ENCODE peak calls at places on chromosomes 6 and 20, in eight cellular contexts. Z is tibial artery; V is H1; A is psoas muscle; F is CD4-positive, CD25-positive, alpha-beta regulatory T cell; S is fibroblast of lung; E is heart left ventricle; Y is GM23248. C is an unnamed sample.

GRCh38 chr20:59817406-59817805 is 116.0 kb downstream of the SYCP2 start:
- DNase-seq in Z (no peak), V (no peak), A (no peak), F (no peak), S (no peak), E (no peak), Y (no peak), C (no peak)

GRCh38 chr6:158376650-158377081 is 64.4 kb downstream of the TULP4 start:
- DNase-seq in Z (no peak), V (no peak), A (peak), F (no peak), S (no peak), E (no peak), Y (peak), C (no peak)

GRCh38 chr6:138545621-138545980 is 46.3 kb upstream of the NHSL1 start:
- DNase-seq in Z (peak), V (no peak), A (peak), F (no peak), S (peak), E (peak), Y (peak), C (no peak)

GRCh38 chr6:163405412-163406309 is 8.9 kb upstream of the QKI start:
- DNase-seq in Z (peak), V (no peak), A (peak), F (peak), S (no peak), E (peak), Y (peak), C (peak)

GRCh38 chr20:44187054-44187762 is at the start of gene JPH2:
- DNase-seq in Z (peak), V (no peak), A (peak), F (no peak), S (peak), E (peak), Y (peak), C (no peak)

GRCh38 chr20:1748777-1749176 is 91.2 kb upstream of the SIRPG start:
- DNase-seq in Z (no peak), V (no peak), A (no peak), F (no peak), S (no peak), E (no peak), Y (no peak), C (no peak)

GRCh38 chr6:111604259-111605099 is 1.2 kb downstream of the TRAF3IP2 start:
- DNase-seq in Z (peak), V (no peak), A (peak), F (no peak), S (peak), E (peak), Y (peak), C (peak)

GRCh38 chr6:34961574-34961973 is 72.5 kb downstream of the ANKS1A start:
- DNase-seq in Z (no peak), V (no peak), A (no peak), F (no peak), S (no peak), E (no peak), Y (no peak), C (no peak)

GRCh38 chr20:48824830-48825550 is 2.8 kb downstream of the PREX1 start:
- DNase-seq in Z (no peak), V (no peak), A (no peak), F (no peak), S (no peak), E (no peak), Y (no peak), C (no peak)

GRCh38 chr6:8549381-8549780 is 114.0 kb upstream of the SLC35B3 start:
- DNase-seq in Z (no peak), V (no peak), A (no peak), F (no peak), S (no peak), E (no peak), Y (no peak), C (no peak)

GRCh38 chr20:32603046-32603726 is 18.1 kb upstream of the NOL4L start:
- DNase-seq in Z (peak), V (no peak), A (no peak), F (no peak), S (no peak), E (peak), Y (no peak), C (no peak)

GRCh38 chr20:49187330-49188100 is 619 bp downstream of the STAU1 start:
- DNase-seq in Z (peak), V (no peak), A (no peak), F (peak), S (no peak), E (no peak), Y (peak), C (no peak)

GRCh38 chr6:143687604-143688003 is 9.8 kb downstream of the PHACTR2 start:
- DNase-seq in Z (no peak), V (no peak), A (no peak), F (no peak), S (no peak), E (no peak), Y (no peak), C (no peak)
- H3K27ac ChIP-seq in Z (peak), V (no peak), A (peak), F (no peak), S (no peak), E (no peak), Y (peak), C (no peak)

GRCh38 chr6:6798430-6798829 is 209.9 kb downstream of the LY86 start:
- DNase-seq in Z (no peak), V (no peak), A (no peak), F (peak), S (no peak), E (no peak), Y (no peak), C (no peak)
- H3K27ac ChIP-seq in Z (no peak), V (no peak), A (no peak), F (no peak), S (no peak), E (no peak), Y (no peak), C (no peak)

DNA sequence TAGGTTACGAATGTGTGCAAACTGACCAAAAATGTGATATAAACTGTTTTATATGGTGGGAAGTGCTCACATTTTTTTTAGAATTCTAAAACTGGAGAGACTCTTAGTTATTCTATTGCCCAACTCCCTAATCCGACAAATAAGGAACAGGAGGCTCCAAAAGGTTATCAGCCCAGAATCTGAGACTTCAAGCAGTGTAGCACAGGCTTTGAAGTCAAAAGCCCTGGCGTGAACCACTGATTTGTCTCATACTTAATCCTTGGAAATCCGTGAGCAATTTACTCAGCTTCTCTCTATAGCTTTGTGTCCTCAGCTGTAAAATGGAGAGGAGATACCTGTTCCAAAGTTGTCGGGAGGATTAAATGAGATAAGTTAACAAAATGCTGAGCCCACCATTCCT is 368.8 kb upstream of the SASH1 start:
- DNase-seq in Z (no peak), V (no peak), A (no peak), F (no peak), S (no peak), E (no peak), Y (no peak), C (no peak)
- H3K27ac ChIP-seq in Z (no peak), V (no peak), A (no peak), F (no peak), S (no peak), E (no peak), Y (no peak), C (no peak)

GRCh38 chr6:135851442-135852271 is at the start of gene PDE7B:
- DNase-seq in Z (peak), V (peak), A (peak), F (peak), S (peak), E (peak), Y (peak), C (peak)

GRCh38 chr6:135853227-135853626 is 1.7 kb downstream of the PDE7B start:
- DNase-seq in Z (no peak), V (no peak), A (no peak), F (no peak), S (peak), E (no peak), Y (peak), C (no peak)

GRCh38 chr6:135852775-135853174 is 1.3 kb downstream of the PDE7B start:
- DNase-seq in Z (no peak), V (no peak), A (no peak), F (no peak), S (peak), E (no peak), Y (peak), C (no peak)

GRCh38 chr6:135853986-135854385 is 2.5 kb downstream of the PDE7B start:
- DNase-seq in Z (no peak), V (no peak), A (no peak), F (no peak), S (no peak), E (no peak), Y (peak), C (no peak)

GRCh38 chr6:135854799-135855198 is 3.3 kb downstream of the PDE7B start:
- DNase-seq in Z (no peak), V (no peak), A (no peak), F (no peak), S (no peak), E (no peak), Y (no peak), C (no peak)
- H3K27ac ChIP-seq in Z (no peak), V (no peak), A (peak), F (no peak), S (no peak), E (no peak), Y (no peak), C (no peak)

GRCh38 chr6:109304284-109305015 is 77.8 kb downstream of the CD164 start:
- DNase-seq in Z (no peak), V (no peak), A (no peak), F (no peak), S (no peak), E (no peak), Y (peak), C (no peak)

GRCh38 chr6:109306733-109307132 is 75.5 kb downstream of the CD164 start:
- DNase-seq in Z (no peak), V (no peak), A (no peak), F (no peak), S (no peak), E (no peak), Y (no peak), C (no peak)

GRCh38 chr6:109303149-109303548 is 79.1 kb downstream of the CD164 start:
- DNase-seq in Z (no peak), V (no peak), A (no peak), F (no peak), S (no peak), E (no peak), Y (no peak), C (no peak)

GRCh38 chr6:109303647-109304283 is 78.5 kb downstream of the CD164 start:
- DNase-seq in Z (no peak), V (no peak), A (no peak), F (no peak), S (no peak), E (no peak), Y (peak), C (no peak)

DNA sequence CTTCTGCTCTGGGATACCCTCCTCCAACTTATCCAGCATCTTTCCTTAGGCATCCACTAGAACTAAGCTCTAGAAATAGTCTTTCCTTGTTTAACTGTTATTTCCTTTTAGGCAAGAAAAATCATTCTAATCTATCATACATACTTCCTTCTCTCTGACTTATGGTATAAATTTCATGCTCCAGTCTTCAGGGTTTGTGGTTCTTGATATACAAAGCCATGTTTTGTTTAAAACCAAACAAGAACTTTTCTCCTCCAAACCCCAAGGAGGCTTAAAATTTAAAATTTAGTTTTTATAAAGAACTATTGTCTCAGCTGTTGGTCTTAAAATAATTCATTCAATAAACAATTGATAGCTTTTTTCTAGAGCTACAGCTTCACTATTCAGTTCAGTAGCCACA is 77.2 kb downstream of the CD164 start:
- DNase-seq in Z (no peak), V (no peak), A (no peak), F (no peak), S (no peak), E (no peak), Y (no peak), C (no peak)
- H3K27ac ChIP-seq in Z (peak), V (no peak), A (peak), F (no peak), S (no peak), E (no peak), Y (no peak), C (no peak)

GRCh38 chr6:131212024-131212423 is 76.8 kb downstream of the AKAP7 start:
- DNase-seq in Z (no peak), V (no peak), A (no peak), F (no peak), S (peak), E (no peak), Y (no peak), C (no peak)

GRCh38 chr6:131215212-131215611 is 79.9 kb downstream of the AKAP7 start:
- DNase-seq in Z (no peak), V (no peak), A (no peak), F (no peak), S (no peak), E (peak), Y (no peak), C (no peak)

GRCh38 chr6:131216277-131216676 is 81.0 kb downstream of the AKAP7 start:
- DNase-seq in Z (no peak), V (no peak), A (no peak), F (no peak), S (peak), E (no peak), Y (no peak), C (no peak)

GRCh38 chr6:131212928-131213327 is 77.7 kb downstream of the AKAP7 start:
- DNase-seq in Z (no peak), V (no peak), A (no peak), F (no peak), S (no peak), E (no peak), Y (no peak), C (no peak)

DNA sequence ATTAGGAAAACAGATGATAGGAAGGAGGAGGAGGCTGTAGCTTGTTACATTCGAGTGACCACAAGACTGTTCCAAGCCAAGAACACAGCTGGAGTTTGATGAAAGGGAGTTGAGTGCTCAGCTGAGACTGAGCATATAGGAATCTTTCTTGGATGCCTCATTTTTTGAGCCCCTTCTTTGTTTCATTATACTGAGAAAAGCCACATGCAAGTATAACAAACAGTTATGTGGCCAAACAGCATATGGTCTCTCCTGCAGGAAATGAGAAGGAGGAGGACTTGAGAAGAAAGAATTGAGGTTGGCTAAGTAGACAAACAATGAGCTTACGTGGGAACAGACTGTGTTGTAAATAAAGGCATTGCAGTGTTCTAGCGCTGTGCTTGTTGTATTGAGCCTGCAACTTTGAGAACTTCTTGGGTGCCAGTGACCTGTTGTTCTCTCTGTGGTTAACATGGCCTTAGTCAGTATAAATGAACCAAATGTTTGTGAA is 78.3 kb downstream of the AKAP7 start:
- DNase-seq in Z (no peak), V (no peak), A (no peak), F (no peak), S (peak), E (no peak), Y (peak), C (no peak)
- H3K27ac ChIP-seq in Z (no peak), V (no peak), A (no peak), F (no peak), S (no peak), E (peak), Y (no peak), C (no peak)

DNA sequence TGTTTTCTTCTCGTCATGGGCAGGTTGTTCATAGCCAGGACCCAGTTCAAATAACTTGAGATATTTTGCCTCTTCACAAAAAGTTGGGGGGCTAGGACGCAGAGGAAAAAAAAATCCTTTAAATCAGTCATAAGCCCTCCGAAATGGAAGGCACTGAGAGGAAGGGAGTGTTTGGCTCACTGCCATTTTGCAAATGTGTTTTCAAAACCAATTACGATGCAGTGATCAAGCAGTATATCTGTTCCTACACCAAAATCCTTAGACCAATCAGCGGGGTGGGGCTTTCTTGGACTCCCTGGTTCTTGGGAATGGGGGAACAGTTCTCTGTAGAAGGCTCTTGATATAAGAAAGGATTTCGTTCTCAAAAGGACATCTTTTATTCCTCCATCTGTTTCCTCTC is 478.7 kb upstream of the JARID2 start:
- DNase-seq in Z (no peak), V (no peak), A (no peak), F (no peak), S (no peak), E (no peak), Y (no peak), C (no peak)
- H3K27ac ChIP-seq in Z (no peak), V (no peak), A (no peak), F (no peak), S (no peak), E (no peak), Y (no peak), C (no peak)